ENCODE peak calls at places on chromosomes 4 and X, in nine cellular contexts. E is HepG2; T is SJCRH30; P is mesendoderm; R is psoas muscle; L is IMR-90; X is hepatocyte; U is AG04450; A is CD8-positive, alpha-beta T cell. G is an unnamed sample.

GRCh38 chr4:155077860-155078259 is 130.6 kb upstream of the NPY2R start:
- DNase-seq in E (no peak), T (no peak), P (peak; percentile 49), R (no peak), L (no peak), X (no peak), U (no peak), A (no peak), G (no peak)

GRCh38 chr4:39384563-39384962 is 18.4 kb upstream of the RFC1 start:
- DNase-seq in E (no peak), T (no peak), P (no peak), R (no peak), L (no peak), X (no peak), U (no peak), A (no peak), G (no peak)

GRCh38 chr4:158682071-158682470 is 10.0 kb downstream of the ETFDH start:
- DNase-seq in E (no peak), T (peak; percentile 9), P (no peak), R (no peak), L (no peak), X (no peak), U (no peak), A (no peak), G (no peak)

GRCh38 chr4:24730256-24731001 is 64.9 kb upstream of the SOD3 start:
- DNase-seq in E (no peak), T (peak; percentile 38), P (no peak), R (peak; percentile 88), L (peak; percentile 54), X (no peak), U (peak; percentile 47), A (no peak), G (no peak)

GRCh38 chr4:76754439-76754838 is 143.5 kb downstream of the SOWAHB start:
- DNase-seq in E (no peak), T (no peak), P (no peak), R (no peak), L (no peak), X (no peak), U (no peak), A (no peak), G (no peak)

GRCh38 chr4:142567620-142568451 is 278.3 kb downstream of the INPP4B start:
- DNase-seq in E (no peak), T (no peak), P (no peak), R (no peak), L (peak; percentile 47), X (peak; percentile 60), U (no peak), A (no peak), G (no peak)

GRCh38 chrX:22629105-22629725 is 356.5 kb downstream of the CBLL2 start:
- DNase-seq in E (no peak), T (peak; percentile 16), P (no peak), R (no peak), L (peak; percentile 74), X (no peak), U (peak; percentile 21), A (no peak), G (no peak)

GRCh38 chr4:85932371-85933305 is 427.2 kb downstream of the MAPK10 start:
- DNase-seq in E (no peak), T (no peak), P (peak; percentile 36), R (peak; percentile 15), L (no peak), X (no peak), U (no peak), A (no peak), G (no peak)

GRCh38 chr4:82561745-82562552 is at the start of gene TMEM150C:
- DNase-seq in E (no peak), T (peak; percentile 49), P (peak; percentile 71), R (peak; percentile 28), L (no peak), X (peak; percentile 62), U (no peak), A (no peak), G (peak; percentile 73)

GRCh38 chr4:143554728-143555597 is 41.5 kb downstream of the SMARCA5 start:
- DNase-seq in E (no peak), T (no peak), P (no peak), R (no peak), L (no peak), X (no peak), U (no peak), A (no peak), G (no peak)

GRCh38 chrX:31934842-31935241 is 863.0 kb upstream of the FTHL17 start:
- DNase-seq in E (no peak), T (no peak), P (peak; percentile 1), R (no peak), L (no peak), X (no peak), U (no peak), A (no peak), G (no peak)

GRCh38 chr4:55074386-55074785 is 51.0 kb downstream of the KDR start:
- DNase-seq in E (no peak), T (no peak), P (peak; percentile 41), R (no peak), L (no peak), X (peak; percentile 66), U (no peak), A (no peak), G (no peak)

GRCh38 chr4:137521053-137521452 is 11.2 kb downstream of the PCDH18 start:
- DNase-seq in E (no peak), T (no peak), P (no peak), R (no peak), L (no peak), X (no peak), U (no peak), A (no peak), G (no peak)
- H3K27ac ChIP-seq in E (no peak overlapping the region), T (no peak overlapping the region), P (no peak overlapping the region), R (no peak overlapping the region), L (no peak overlapping the region), X (no peak overlapping the region), U (no peak overlapping the region), A (no peak overlapping the region), G (no peak overlapping the region)

DNA sequence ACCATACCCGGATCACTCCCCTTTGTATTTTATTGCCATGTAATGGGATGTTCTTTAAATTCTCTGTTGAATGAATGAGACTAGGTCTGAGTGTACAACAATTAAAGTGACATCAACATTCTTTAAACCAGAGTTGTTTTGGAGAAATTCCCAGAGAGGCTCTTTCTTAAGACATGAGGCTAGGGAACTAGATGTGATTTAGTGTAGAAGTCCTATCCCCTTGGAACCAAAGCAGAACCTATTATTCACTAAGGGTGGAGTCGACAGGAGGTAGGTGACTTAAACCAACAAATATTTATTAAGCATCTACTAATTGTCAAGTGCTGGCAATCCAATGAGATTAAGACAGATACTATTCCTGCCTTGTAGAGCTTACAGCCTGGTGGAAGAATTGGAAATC is 1.7 kb downstream of the EIF1AX start:
- DNase-seq in E (no peak), T (no peak), P (no peak), R (no peak), L (peak; percentile 59), X (no peak), U (no peak), A (no peak), G (no peak)
- H3K4me3 ChIP-seq in E (peak overlapping the region; percentile 87), T (peak overlapping the region; percentile 97), P (no peak overlapping the region), R (peak overlapping the region; percentile 82), L (peak overlapping the region; percentile 72), X (peak overlapping the region; percentile 64), U (peak overlapping the region; percentile 74), A (peak overlapping the region; percentile 73), G (peak overlapping the region; percentile 92)

GRCh38 chr4:15902741-15903140 is 35.8 kb downstream of the FGFBP1 start:
- DNase-seq in E (no peak), T (no peak), P (no peak), R (no peak), L (no peak), X (no peak), U (no peak), A (no peak), G (no peak)
- H3K27ac ChIP-seq in E (no peak overlapping the region), T (no peak overlapping the region), P (no peak overlapping the region), R (no peak overlapping the region), L (no peak overlapping the region), X (no peak overlapping the region), U (no peak overlapping the region), A (no peak overlapping the region), G (no peak overlapping the region)

GRCh38 chr4:42761804-42762203 is 104.9 kb upstream of the ATP8A1 start:
- DNase-seq in E (no peak), T (no peak), P (peak; percentile 14), R (no peak), L (no peak), X (no peak), U (no peak), A (no peak), G (no peak)
- H3K4me3 ChIP-seq in E (no peak overlapping the region), T (no peak overlapping the region), P (no peak overlapping the region), R (no peak overlapping the region), L (no peak overlapping the region), X (no peak overlapping the region), U (no peak overlapping the region), A (no peak overlapping the region), G (no peak overlapping the region)

GRCh38 chr4:16894406-16894805 is 4.0 kb downstream of the LDB2 start:
- DNase-seq in E (no peak), T (no peak), P (peak; percentile 81), R (no peak), L (peak; percentile 47), X (no peak), U (no peak), A (no peak), G (no peak)
- H3K27ac ChIP-seq in E (no peak overlapping the region), T (no peak overlapping the region), P (peak overlapping the region; percentile 33), R (no peak overlapping the region), L (peak overlapping the region; percentile 11), X (no peak overlapping the region), U (no peak overlapping the region), A (no peak overlapping the region), G (no peak overlapping the region)

GRCh38 chrX:40984962-40985361 is 100.3 kb upstream of the USP9X start:
- DNase-seq in E (no peak), T (no peak), P (no peak), R (no peak), L (no peak), X (no peak), U (no peak), A (no peak), G (no peak)
- H3K4me3 ChIP-seq in E (no peak overlapping the region), T (no peak overlapping the region), P (no peak overlapping the region), R (no peak overlapping the region), L (no peak overlapping the region), X (no peak overlapping the region), U (no peak overlapping the region), A (no peak overlapping the region), G (no peak overlapping the region)